ENCODE peak calls at places on chromosomes 12 and 14, in five cellular contexts. One of them, this sample, is unnamed.

GRCh38 chr14:84465890-84466289 is 1064.1 kb upstream of the FLRT2 start:
- DNase-seq in WTC11: no peak
- DNase-seq in LoVo: no peak
- DNase-seq in caudate nucleus: no peak
- DNase-seq in neural progenitor cell: no peak
- DNase-seq in this sample: no peak

GRCh38 chr12:75877588-75878381 is 153.8 kb downstream of the PHLDA1 start:
- DNase-seq in WTC11: no peak
- DNase-seq in neural progenitor cell: no peak
- DNase-seq in LoVo: no peak
- DNase-seq in caudate nucleus: no peak
- DNase-seq in this sample: no peak

GRCh38 chr12:55470088-55470830 is at the start of gene OR6C70:
- DNase-seq in LoVo: no peak
- DNase-seq in WTC11: no peak
- DNase-seq in neural progenitor cell: no peak
- DNase-seq in caudate nucleus: no peak
- DNase-seq in this sample: no peak

GRCh38 chr14:103140316-103141109 is 17.3 kb downstream of the TNFAIP2 start:
- DNase-seq in LoVo: peak
- DNase-seq in WTC11: no peak
- DNase-seq in caudate nucleus: no peak
- DNase-seq in neural progenitor cell: no peak
- DNase-seq in this sample: no peak

GRCh38 chr12:87509233-87509820 is 519.9 kb downstream of the C12orf50 start:
- DNase-seq in caudate nucleus: no peak
- DNase-seq in LoVo: peak
- DNase-seq in neural progenitor cell: no peak
- DNase-seq in WTC11: no peak
- DNase-seq in this sample: no peak

GRCh38 chr14:91835920-91836843 is 31.2 kb downstream of the TC2N start:
- DNase-seq in WTC11: peak
- DNase-seq in LoVo: peak
- DNase-seq in caudate nucleus: peak
- DNase-seq in neural progenitor cell: peak
- DNase-seq in this sample: peak

GRCh38 chr12:20549115-20549719 is 145.9 kb upstream of the SLCO1C1 start:
- DNase-seq in LoVo: no peak
- DNase-seq in caudate nucleus: no peak
- DNase-seq in neural progenitor cell: peak
- DNase-seq in WTC11: peak
- DNase-seq in this sample: peak

GRCh38 chr12:45231515-45232145 is 15.7 kb downstream of the ANO6 start:
- DNase-seq in caudate nucleus: no peak
- DNase-seq in LoVo: peak
- DNase-seq in neural progenitor cell: no peak
- DNase-seq in WTC11: no peak
- DNase-seq in this sample: no peak

GRCh38 chr14:92473261-92473946 is 40.2 kb upstream of the RIN3 start:
- DNase-seq in WTC11: no peak
- DNase-seq in neural progenitor cell: no peak
- DNase-seq in caudate nucleus: no peak
- DNase-seq in LoVo: no peak
- DNase-seq in this sample: no peak

GRCh38 chr14:101226265-101226602 is 322.7 kb upstream of the RTL1 start:
- DNase-seq in neural progenitor cell: no peak
- DNase-seq in LoVo: no peak
- DNase-seq in WTC11: no peak
- DNase-seq in caudate nucleus: no peak
- DNase-seq in this sample: no peak

GRCh38 chr12:119683413-119683812 is 15.5 kb downstream of the PRKAB1 start:
- DNase-seq in WTC11: no peak
- DNase-seq in LoVo: no peak
- DNase-seq in neural progenitor cell: no peak
- DNase-seq in caudate nucleus: no peak
- DNase-seq in this sample: no peak

This sample was measured in iPS DF 6.9.